ENCODE peak calls at places on chromosomes 11 and 22, in eight cellular contexts. H, V, D, X, U, T, J and O are unnamed samples.

GRCh38 chr11:129733384-129733783 is 82.3 kb upstream of the TMEM45B start:
- DNase-seq in H (no peak), V (no peak), D (no peak), X (no peak), U (no peak), T (no peak), J (no peak), O (no peak)

GRCh38 chr22:47616396-47617020 is 854.1 kb downstream of the TBC1D22A start:
- DNase-seq in H (no peak), V (no peak), D (no peak), X (no peak), U (no peak), T (no peak), J (no peak), O (no peak)

GRCh38 chr11:2214527-2215229 is 43.1 kb upstream of the TH start:
- DNase-seq in H (no peak), V (no peak), D (no peak), X (no peak), U (no peak), T (no peak), J (no peak), O (no peak)

GRCh38 chr11:78595431-78596130 is 20.9 kb upstream of the NARS2 start:
- DNase-seq in H (no peak), V (no peak), D (no peak), X (no peak), U (no peak), T (no peak), J (no peak), O (peak; percentile 80)

GRCh38 chr22:37186997-37187522 is 987 bp downstream of the C1QTNF6 start:
- DNase-seq in H (peak; percentile 34), V (no peak), D (no peak), X (no peak), U (no peak), T (no peak), J (no peak), O (no peak)

GRCh38 chr22:29476116-29476515 is 3.9 kb upstream of the NEFH start:
- DNase-seq in H (no peak), V (no peak), D (no peak), X (no peak), U (no peak), T (no peak), J (no peak), O (no peak)

GRCh38 chr22:18133452-18133851 is 16.5 kb upstream of the USP18 start:
- DNase-seq in H (no peak), V (no peak), D (peak; percentile 80), X (no peak), U (no peak), T (no peak), J (no peak), O (no peak)

GRCh38 chr22:38467438-38467903 is 425 bp upstream of the KDELR3 start:
- DNase-seq in H (peak; percentile 35), V (no peak), D (no peak), X (no peak), U (no peak), T (no peak), J (no peak), O (no peak)

GRCh38 chr22:29811377-29811776 is 26.7 kb downstream of the ASCC2 start:
- DNase-seq in H (no peak), V (no peak), D (no peak), X (no peak), U (no peak), T (no peak), J (no peak), O (no peak)

GRCh38 chr11:723120-723883 is 17.3 kb downstream of the EPS8L2 start:
- DNase-seq in H (peak; percentile 48), V (no peak), D (peak; percentile 68), X (no peak), U (no peak), T (no peak), J (peak; percentile 30), O (no peak)

GRCh38 chr22:37193629-37194191 is 5.7 kb upstream of the C1QTNF6 start:
- DNase-seq in H (peak; percentile 20), V (no peak), D (peak; percentile 58), X (no peak), U (no peak), T (no peak), J (no peak), O (no peak)

GRCh38 chr11:84465040-84465439 is 1162.1 kb downstream of the DLG2 start:
- DNase-seq in H (no peak), V (no peak), D (no peak), X (no peak), U (no peak), T (no peak), J (no peak), O (no peak)

GRCh38 chr11:75352417-75353206 is 1.2 kb upstream of the ARRB1 start:
- DNase-seq in H (no peak), V (no peak), D (no peak), X (no peak), U (no peak), T (no peak), J (no peak), O (no peak)

GRCh38 chr22:46549971-46550641 is 12.7 kb upstream of the CELSR1 start:
- DNase-seq in H (peak; percentile 18), V (no peak), D (no peak), X (no peak), U (no peak), T (no peak), J (no peak), O (no peak)

GRCh38 chr11:64164392-64165312 is 1.3 kb downstream of the MACROD1 start:
- DNase-seq in H (peak; percentile 55), V (no peak), D (no peak), X (no peak), U (no peak), T (no peak), J (no peak), O (no peak)

GRCh38 chr11:30422389-30422788 is 99.5 kb downstream of the ARL14EP start:
- DNase-seq in H (no peak), V (no peak), D (no peak), X (no peak), U (no peak), T (no peak), J (no peak), O (no peak)

GRCh38 chr11:126484266-126484665 is 128.8 kb downstream of the ST3GAL4 start:
- DNase-seq in H (no peak), V (no peak), D (no peak), X (no peak), U (no peak), T (no peak), J (peak; percentile 26), O (no peak)

GRCh38 chr11:122696662-122697061 is 41.1 kb downstream of the UBASH3B start:
- DNase-seq in H (no peak), V (no peak), D (no peak), X (peak; percentile 67), U (peak; percentile 60), T (no peak), J (no peak), O (no peak)

GRCh38 chr11:57460017-57460755 is at the start of gene RTN4RL2:
- DNase-seq in H (no peak), V (peak; percentile 82), D (peak; percentile 62), X (peak; percentile 8), U (no peak), T (no peak), J (no peak), O (no peak)